ENCODE peak calls at places on chromosomes 12 and 14, in eight cellular contexts. One of them, this sample, is unnamed.
A peak's percentile ranks its signal among the peaks of the same experiment; 100 is the strongest.

GRCh38 chr12:40522837-40523236 is 169.4 kb upstream of the CNTN1 start:
- DNase-seq in left cardiac atrium: no peak
- DNase-seq in H7: no peak
- DNase-seq in activated gamma-delta T cell treated with anti-CD3 and anti-CD28 coated beads, Interleukin-2, amount 50 U/mL, for 16 hours: no peak
- DNase-seq in T-helper 9 cell: no peak
- DNase-seq in HCT116: no peak
- DNase-seq in NCI-H1694: no peak
- DNase-seq in NCI-H2081: no peak
- DNase-seq in this sample: no peak

GRCh38 chr14:68741839-68742470 is 50.9 kb downstream of the ZFP36L1 start:
- DNase-seq in left cardiac atrium: no peak
- DNase-seq in H7: no peak
- DNase-seq in activated gamma-delta T cell treated with anti-CD3 and anti-CD28 coated beads, Interleukin-2, amount 50 U/mL, for 16 hours: no peak
- DNase-seq in T-helper 9 cell: no peak
- DNase-seq in HCT116: no peak
- DNase-seq in NCI-H1694: no peak
- DNase-seq in NCI-H2081: no peak
- DNase-seq in this sample: no peak

GRCh38 chr12:120903382-120903817 is 758 bp downstream of the SPPL3 start:
- DNase-seq in left cardiac atrium: peak; percentile 66
- DNase-seq in H7: peak; percentile 71
- DNase-seq in activated gamma-delta T cell treated with anti-CD3 and anti-CD28 coated beads, Interleukin-2, amount 50 U/mL, for 16 hours: peak; percentile 48
- DNase-seq in T-helper 9 cell: peak; percentile 65
- DNase-seq in HCT116: no peak
- DNase-seq in NCI-H1694: no peak
- DNase-seq in NCI-H2081: peak; percentile 13
- DNase-seq in this sample: peak; percentile 88

GRCh38 chr12:121786441-121786825 is 7.1 kb downstream of the RHOF start:
- DNase-seq in left cardiac atrium: no peak
- DNase-seq in H7: peak; percentile 52
- DNase-seq in activated gamma-delta T cell treated with anti-CD3 and anti-CD28 coated beads, Interleukin-2, amount 50 U/mL, for 16 hours: no peak
- DNase-seq in T-helper 9 cell: peak; percentile 52
- DNase-seq in HCT116: peak; percentile 99
- DNase-seq in NCI-H1694: no peak
- DNase-seq in NCI-H2081: no peak
- DNase-seq in this sample: no peak

GRCh38 chr12:105279460-105280056 is 43.6 kb upstream of the APPL2 start:
- DNase-seq in left cardiac atrium: peak; percentile 33
- DNase-seq in H7: peak; percentile 31
- DNase-seq in activated gamma-delta T cell treated with anti-CD3 and anti-CD28 coated beads, Interleukin-2, amount 50 U/mL, for 16 hours: peak; percentile 5
- DNase-seq in T-helper 9 cell: peak; percentile 1
- DNase-seq in HCT116: peak; percentile 26
- DNase-seq in NCI-H1694: no peak
- DNase-seq in NCI-H2081: peak; percentile 16
- DNase-seq in this sample: no peak

GRCh38 chr12:132948146-132949066 is 7.7 kb downstream of the ZNF605 start:
- DNase-seq in left cardiac atrium: no peak
- DNase-seq in H7: no peak
- DNase-seq in activated gamma-delta T cell treated with anti-CD3 and anti-CD28 coated beads, Interleukin-2, amount 50 U/mL, for 16 hours: no peak
- DNase-seq in T-helper 9 cell: no peak
- DNase-seq in HCT116: no peak
- DNase-seq in NCI-H1694: no peak
- DNase-seq in NCI-H2081: no peak
- DNase-seq in this sample: no peak

GRCh38 chr14:73815849-73816816 is 35.5 kb upstream of the PTGR2 start:
- DNase-seq in left cardiac atrium: no peak
- DNase-seq in H7: no peak
- DNase-seq in activated gamma-delta T cell treated with anti-CD3 and anti-CD28 coated beads, Interleukin-2, amount 50 U/mL, for 16 hours: no peak
- DNase-seq in T-helper 9 cell: no peak
- DNase-seq in HCT116: no peak
- DNase-seq in NCI-H1694: no peak
- DNase-seq in NCI-H2081: no peak
- DNase-seq in this sample: no peak

GRCh38 chr12:4107436-4107878 is 166.1 kb upstream of the CCND2 start:
- DNase-seq in left cardiac atrium: no peak
- DNase-seq in H7: peak; percentile 83
- DNase-seq in activated gamma-delta T cell treated with anti-CD3 and anti-CD28 coated beads, Interleukin-2, amount 50 U/mL, for 16 hours: peak; percentile 61
- DNase-seq in T-helper 9 cell: peak; percentile 38
- DNase-seq in HCT116: peak; percentile 26
- DNase-seq in NCI-H1694: peak; percentile 19
- DNase-seq in NCI-H2081: no peak
- DNase-seq in this sample: no peak

GRCh38 chr12:123655420-123655819 is 15.5 kb upstream of the TCTN2 start:
- DNase-seq in left cardiac atrium: peak; percentile 53
- DNase-seq in H7: no peak
- DNase-seq in activated gamma-delta T cell treated with anti-CD3 and anti-CD28 coated beads, Interleukin-2, amount 50 U/mL, for 16 hours: no peak
- DNase-seq in T-helper 9 cell: no peak
- DNase-seq in HCT116: no peak
- DNase-seq in NCI-H1694: no peak
- DNase-seq in NCI-H2081: no peak
- DNase-seq in this sample: no peak

GRCh38 chr14:83395321-83395720 is 1861.7 kb upstream of the SEL1L start:
- DNase-seq in left cardiac atrium: no peak
- DNase-seq in H7: no peak
- DNase-seq in activated gamma-delta T cell treated with anti-CD3 and anti-CD28 coated beads, Interleukin-2, amount 50 U/mL, for 16 hours: no peak
- DNase-seq in T-helper 9 cell: no peak
- DNase-seq in HCT116: no peak
- DNase-seq in NCI-H1694: no peak
- DNase-seq in NCI-H2081: no peak
- DNase-seq in this sample: no peak

GRCh38 chr12:84950971-84951546 is 38.5 kb upstream of the SLC6A15 start:
- DNase-seq in left cardiac atrium: no peak
- DNase-seq in H7: no peak
- DNase-seq in activated gamma-delta T cell treated with anti-CD3 and anti-CD28 coated beads, Interleukin-2, amount 50 U/mL, for 16 hours: no peak
- DNase-seq in T-helper 9 cell: no peak
- DNase-seq in HCT116: no peak
- DNase-seq in NCI-H1694: no peak
- DNase-seq in NCI-H2081: no peak
- DNase-seq in this sample: no peak

GRCh38 chr14:24425704-24426103 is 3.8 kb downstream of the CBLN3 start:
- DNase-seq in left cardiac atrium: no peak
- DNase-seq in H7: no peak
- DNase-seq in activated gamma-delta T cell treated with anti-CD3 and anti-CD28 coated beads, Interleukin-2, amount 50 U/mL, for 16 hours: no peak
- DNase-seq in T-helper 9 cell: no peak
- DNase-seq in HCT116: no peak
- DNase-seq in NCI-H1694: no peak
- DNase-seq in NCI-H2081: no peak
- DNase-seq in this sample: no peak

GRCh38 chr12:18414671-18415070 is 153.4 kb downstream of the PIK3C2G start:
- DNase-seq in left cardiac atrium: no peak
- DNase-seq in H7: no peak
- DNase-seq in activated gamma-delta T cell treated with anti-CD3 and anti-CD28 coated beads, Interleukin-2, amount 50 U/mL, for 16 hours: no peak
- DNase-seq in T-helper 9 cell: no peak
- DNase-seq in HCT116: no peak
- DNase-seq in NCI-H1694: no peak
- DNase-seq in NCI-H2081: no peak
- DNase-seq in this sample: no peak

GRCh38 chr12:23204933-23205778 is 580.2 kb downstream of the ETNK1 start:
- DNase-seq in left cardiac atrium: no peak
- DNase-seq in H7: peak; percentile 26
- DNase-seq in activated gamma-delta T cell treated with anti-CD3 and anti-CD28 coated beads, Interleukin-2, amount 50 U/mL, for 16 hours: no peak
- DNase-seq in T-helper 9 cell: no peak
- DNase-seq in HCT116: peak; percentile 6
- DNase-seq in NCI-H1694: peak; percentile 61
- DNase-seq in NCI-H2081: peak; percentile 68
- DNase-seq in this sample: no peak

GRCh38 chr12:100404769-100405407 is 48.0 kb downstream of the SLC17A8 start:
- DNase-seq in left cardiac atrium: no peak
- DNase-seq in H7: peak; percentile 69
- DNase-seq in activated gamma-delta T cell treated with anti-CD3 and anti-CD28 coated beads, Interleukin-2, amount 50 U/mL, for 16 hours: no peak
- DNase-seq in T-helper 9 cell: peak; percentile 0
- DNase-seq in HCT116: peak; percentile 84
- DNase-seq in NCI-H1694: no peak
- DNase-seq in NCI-H2081: no peak
- DNase-seq in this sample: no peak

GRCh38 chr12:39145175-39145999 is 240.0 kb upstream of the CPNE8 start:
- DNase-seq in left cardiac atrium: peak; percentile 71
- DNase-seq in H7: peak; percentile 87
- DNase-seq in activated gamma-delta T cell treated with anti-CD3 and anti-CD28 coated beads, Interleukin-2, amount 50 U/mL, for 16 hours: no peak
- DNase-seq in T-helper 9 cell: no peak
- DNase-seq in HCT116: no peak
- DNase-seq in NCI-H1694: no peak
- DNase-seq in NCI-H2081: no peak
- DNase-seq in this sample: no peak

GRCh38 chr12:124474709-124475108 is 92.7 kb downstream of the NCOR2 start:
- DNase-seq in left cardiac atrium: no peak
- DNase-seq in H7: no peak
- DNase-seq in activated gamma-delta T cell treated with anti-CD3 and anti-CD28 coated beads, Interleukin-2, amount 50 U/mL, for 16 hours: no peak
- DNase-seq in T-helper 9 cell: no peak
- DNase-seq in HCT116: no peak
- DNase-seq in NCI-H1694: no peak
- DNase-seq in NCI-H2081: no peak
- DNase-seq in this sample: no peak

GRCh38 chr12:107134558-107134957 is 41.2 kb upstream of the CRY1 start:
- DNase-seq in left cardiac atrium: no peak
- DNase-seq in H7: peak; percentile 63
- DNase-seq in activated gamma-delta T cell treated with anti-CD3 and anti-CD28 coated beads, Interleukin-2, amount 50 U/mL, for 16 hours: peak; percentile 1
- DNase-seq in T-helper 9 cell: peak; percentile 3
- DNase-seq in HCT116: peak; percentile 75
- DNase-seq in NCI-H1694: no peak
- DNase-seq in NCI-H2081: peak; percentile 26
- DNase-seq in this sample: no peak

GRCh38 chr12:100940503-100940902 is 145.9 kb downstream of the ANO4 start:
- DNase-seq in left cardiac atrium: no peak
- DNase-seq in H7: no peak
- DNase-seq in activated gamma-delta T cell treated with anti-CD3 and anti-CD28 coated beads, Interleukin-2, amount 50 U/mL, for 16 hours: no peak
- DNase-seq in T-helper 9 cell: no peak
- DNase-seq in HCT116: no peak
- DNase-seq in NCI-H1694: no peak
- DNase-seq in NCI-H2081: no peak
- DNase-seq in this sample: no peak

GRCh38 chr14:76647699-76648298 is 113.5 kb upstream of the VASH1 start:
- DNase-seq in left cardiac atrium: no peak
- DNase-seq in H7: peak; percentile 69
- DNase-seq in activated gamma-delta T cell treated with anti-CD3 and anti-CD28 coated beads, Interleukin-2, amount 50 U/mL, for 16 hours: no peak
- DNase-seq in T-helper 9 cell: no peak
- DNase-seq in HCT116: peak; percentile 48
- DNase-seq in NCI-H1694: peak; percentile 79
- DNase-seq in NCI-H2081: peak; percentile 38
- DNase-seq in this sample: no peak

GRCh38 chr14:92323031-92323915 is at the start of gene SLC24A4:
- DNase-seq in left cardiac atrium: no peak
- DNase-seq in H7: peak; percentile 88
- DNase-seq in activated gamma-delta T cell treated with anti-CD3 and anti-CD28 coated beads, Interleukin-2, amount 50 U/mL, for 16 hours: no peak
- DNase-seq in T-helper 9 cell: no peak
- DNase-seq in HCT116: no peak
- DNase-seq in NCI-H1694: peak; percentile 15
- DNase-seq in NCI-H2081: no peak
- DNase-seq in this sample: no peak

GRCh38 chr12:1391722-1392121 is 202.7 kb downstream of the FBXL14 start:
- DNase-seq in left cardiac atrium: no peak
- DNase-seq in H7: peak; percentile 20
- DNase-seq in activated gamma-delta T cell treated with anti-CD3 and anti-CD28 coated beads, Interleukin-2, amount 50 U/mL, for 16 hours: no peak
- DNase-seq in T-helper 9 cell: no peak
- DNase-seq in HCT116: peak; percentile 8
- DNase-seq in NCI-H1694: no peak
- DNase-seq in NCI-H2081: no peak
- DNase-seq in this sample: no peak

GRCh38 chr12:124399622-124400021 is 104.7 kb downstream of the RFLNA start:
- DNase-seq in left cardiac atrium: no peak
- DNase-seq in H7: peak; percentile 95
- DNase-seq in activated gamma-delta T cell treated with anti-CD3 and anti-CD28 coated beads, Interleukin-2, amount 50 U/mL, for 16 hours: no peak
- DNase-seq in T-helper 9 cell: peak; percentile 15
- DNase-seq in HCT116: no peak
- DNase-seq in NCI-H1694: no peak
- DNase-seq in NCI-H2081: no peak
- DNase-seq in this sample: no peak

GRCh38 chr12:49483621-49484020 is 55.2 kb upstream of the KCNH3 start:
- DNase-seq in left cardiac atrium: no peak
- DNase-seq in H7: no peak
- DNase-seq in activated gamma-delta T cell treated with anti-CD3 and anti-CD28 coated beads, Interleukin-2, amount 50 U/mL, for 16 hours: no peak
- DNase-seq in T-helper 9 cell: no peak
- DNase-seq in HCT116: no peak
- DNase-seq in NCI-H1694: no peak
- DNase-seq in NCI-H2081: no peak
- DNase-seq in this sample: no peak

GRCh38 chr14:52267501-52268190 is at the start of gene PTGDR:
- DNase-seq in left cardiac atrium: peak; percentile 54
- DNase-seq in H7: peak; percentile 70
- DNase-seq in activated gamma-delta T cell treated with anti-CD3 and anti-CD28 coated beads, Interleukin-2, amount 50 U/mL, for 16 hours: peak; percentile 45
- DNase-seq in T-helper 9 cell: peak; percentile 39
- DNase-seq in HCT116: no peak
- DNase-seq in NCI-H1694: no peak
- DNase-seq in NCI-H2081: no peak
- DNase-seq in this sample: peak; percentile 90

GRCh38 chr12:25789520-25789919 is 169.0 kb upstream of the RASSF8 start:
- DNase-seq in left cardiac atrium: no peak
- DNase-seq in H7: no peak
- DNase-seq in activated gamma-delta T cell treated with anti-CD3 and anti-CD28 coated beads, Interleukin-2, amount 50 U/mL, for 16 hours: no peak
- DNase-seq in T-helper 9 cell: no peak
- DNase-seq in HCT116: no peak
- DNase-seq in NCI-H1694: no peak
- DNase-seq in NCI-H2081: no peak
- DNase-seq in this sample: no peak

GRCh38 chr14:49962616-49963015 is 69.7 kb downstream of the ARF6 start:
- DNase-seq in left cardiac atrium: no peak
- DNase-seq in H7: no peak
- DNase-seq in activated gamma-delta T cell treated with anti-CD3 and anti-CD28 coated beads, Interleukin-2, amount 50 U/mL, for 16 hours: no peak
- DNase-seq in T-helper 9 cell: no peak
- DNase-seq in HCT116: no peak
- DNase-seq in NCI-H1694: no peak
- DNase-seq in NCI-H2081: no peak
- DNase-seq in this sample: no peak

GRCh38 chr12:57726884-57727757 is 11.4 kb downstream of the AGAP2 start:
- DNase-seq in left cardiac atrium: peak; percentile 56
- DNase-seq in H7: peak; percentile 71
- DNase-seq in activated gamma-delta T cell treated with anti-CD3 and anti-CD28 coated beads, Interleukin-2, amount 50 U/mL, for 16 hours: no peak
- DNase-seq in T-helper 9 cell: no peak
- DNase-seq in HCT116: no peak
- DNase-seq in NCI-H1694: no peak
- DNase-seq in NCI-H2081: no peak
- DNase-seq in this sample: peak; percentile 79

GRCh38 chr12:16573652-16574077 is 32.3 kb downstream of the LMO3 start:
- DNase-seq in left cardiac atrium: peak; percentile 43
- DNase-seq in H7: no peak
- DNase-seq in activated gamma-delta T cell treated with anti-CD3 and anti-CD28 coated beads, Interleukin-2, amount 50 U/mL, for 16 hours: no peak
- DNase-seq in T-helper 9 cell: no peak
- DNase-seq in HCT116: no peak
- DNase-seq in NCI-H1694: no peak
- DNase-seq in NCI-H2081: no peak
- DNase-seq in this sample: peak; percentile 78

GRCh38 chr12:107399061-107399460 is 286.5 kb upstream of the PWP1 start:
- DNase-seq in left cardiac atrium: no peak
- DNase-seq in H7: no peak
- DNase-seq in activated gamma-delta T cell treated with anti-CD3 and anti-CD28 coated beads, Interleukin-2, amount 50 U/mL, for 16 hours: no peak
- DNase-seq in T-helper 9 cell: no peak
- DNase-seq in HCT116: no peak
- DNase-seq in NCI-H1694: no peak
- DNase-seq in NCI-H2081: no peak
- DNase-seq in this sample: no peak

GRCh38 chr12:63917864-63918742 is 73.6 kb downstream of the SRGAP1 start:
- DNase-seq in left cardiac atrium: no peak
- DNase-seq in H7: no peak
- DNase-seq in activated gamma-delta T cell treated with anti-CD3 and anti-CD28 coated beads, Interleukin-2, amount 50 U/mL, for 16 hours: no peak
- DNase-seq in T-helper 9 cell: no peak
- DNase-seq in HCT116: peak; percentile 91
- DNase-seq in NCI-H1694: no peak
- DNase-seq in NCI-H2081: peak; percentile 45
- DNase-seq in this sample: no peak

GRCh38 chr12:82996168-82996812 is 309.6 kb downstream of the TMTC2 start:
- DNase-seq in left cardiac atrium: no peak
- DNase-seq in H7: no peak
- DNase-seq in activated gamma-delta T cell treated with anti-CD3 and anti-CD28 coated beads, Interleukin-2, amount 50 U/mL, for 16 hours: no peak
- DNase-seq in T-helper 9 cell: no peak
- DNase-seq in HCT116: no peak
- DNase-seq in NCI-H1694: no peak
- DNase-seq in NCI-H2081: peak; percentile 56
- DNase-seq in this sample: no peak

GRCh38 chr12:12537421-12537820 is 25.2 kb downstream of the DUSP16 start:
- DNase-seq in left cardiac atrium: no peak
- DNase-seq in H7: no peak
- DNase-seq in activated gamma-delta T cell treated with anti-CD3 and anti-CD28 coated beads, Interleukin-2, amount 50 U/mL, for 16 hours: no peak
- DNase-seq in T-helper 9 cell: no peak
- DNase-seq in HCT116: no peak
- DNase-seq in NCI-H1694: no peak
- DNase-seq in NCI-H2081: no peak
- DNase-seq in this sample: no peak

GRCh38 chr14:69685716-69686115 is 74.3 kb downstream of the SUSD6 start:
- DNase-seq in left cardiac atrium: peak; percentile 79
- DNase-seq in H7: no peak
- DNase-seq in activated gamma-delta T cell treated with anti-CD3 and anti-CD28 coated beads, Interleukin-2, amount 50 U/mL, for 16 hours: no peak
- DNase-seq in T-helper 9 cell: no peak
- DNase-seq in HCT116: no peak
- DNase-seq in NCI-H1694: peak; percentile 83
- DNase-seq in NCI-H2081: peak; percentile 87
- DNase-seq in this sample: peak; percentile 87

This sample was measured in posterior vena cava.